ENCODE peak calls at places on chromosomes 11 and 22, in eight cellular contexts. One of them, this sample, is unnamed.

GRCh38 chr22:50209893-50210292 is 9.1 kb downstream of the SELENOO start:
- DNase-seq in HepG2: peak; percentile 47
- DNase-seq in neural progenitor cell: peak; percentile 65
- DNase-seq in HCT116: no peak
- DNase-seq in AG10803: peak; percentile 60
- DNase-seq in heart right ventricle: peak; percentile 58
- DNase-seq in BJ: no peak
- DNase-seq in A549: peak; percentile 58
- DNase-seq in this sample: peak; percentile 71

GRCh38 chr22:26481112-26481693 is 2.4 kb downstream of the HPS4 start:
- DNase-seq in HepG2: no peak
- DNase-seq in neural progenitor cell: no peak
- DNase-seq in HCT116: no peak
- DNase-seq in AG10803: no peak
- DNase-seq in heart right ventricle: no peak
- DNase-seq in BJ: no peak
- DNase-seq in A549: no peak
- DNase-seq in this sample: no peak

GRCh38 chr11:119832536-119832935 is 103.5 kb upstream of the NECTIN1 start:
- DNase-seq in HepG2: peak; percentile 11
- DNase-seq in neural progenitor cell: peak; percentile 36
- DNase-seq in HCT116: no peak
- DNase-seq in AG10803: peak; percentile 42
- DNase-seq in heart right ventricle: peak; percentile 13
- DNase-seq in BJ: no peak
- DNase-seq in A549: peak; percentile 8
- DNase-seq in this sample: no peak

GRCh38 chr11:64969209-64969608 is 2.7 kb downstream of the MAJIN start:
- DNase-seq in HepG2: no peak
- DNase-seq in neural progenitor cell: no peak
- DNase-seq in HCT116: no peak
- DNase-seq in AG10803: peak; percentile 9
- DNase-seq in heart right ventricle: no peak
- DNase-seq in BJ: no peak
- DNase-seq in A549: no peak
- DNase-seq in this sample: no peak

GRCh38 chr11:68312117-68312779 is at the start of gene LRP5:
- DNase-seq in HepG2: no peak
- DNase-seq in neural progenitor cell: peak; percentile 73
- DNase-seq in HCT116: no peak
- DNase-seq in AG10803: no peak
- DNase-seq in heart right ventricle: no peak
- DNase-seq in BJ: no peak
- DNase-seq in A549: no peak
- DNase-seq in this sample: no peak

GRCh38 chr11:62588966-62589637 is 2.2 kb downstream of the TUT1 start:
- DNase-seq in HepG2: no peak
- DNase-seq in neural progenitor cell: no peak
- DNase-seq in HCT116: no peak
- DNase-seq in AG10803: no peak
- DNase-seq in heart right ventricle: no peak
- DNase-seq in BJ: no peak
- DNase-seq in A549: no peak
- DNase-seq in this sample: no peak

GRCh38 chr11:79708319-79708928 is 267.6 kb upstream of the TENM4 start:
- DNase-seq in HepG2: peak; percentile 53
- DNase-seq in neural progenitor cell: peak; percentile 72
- DNase-seq in HCT116: no peak
- DNase-seq in AG10803: peak; percentile 26
- DNase-seq in heart right ventricle: peak; percentile 5
- DNase-seq in BJ: no peak
- DNase-seq in A549: peak; percentile 3
- DNase-seq in this sample: peak; percentile 35

GRCh38 chr11:87300640-87301381 is 263.1 kb downstream of the TMEM135 start:
- DNase-seq in HepG2: no peak
- DNase-seq in neural progenitor cell: no peak
- DNase-seq in HCT116: no peak
- DNase-seq in AG10803: no peak
- DNase-seq in heart right ventricle: no peak
- DNase-seq in BJ: no peak
- DNase-seq in A549: no peak
- DNase-seq in this sample: no peak

GRCh38 chr11:47615249-47615648 is 21.0 kb upstream of the C1QTNF4 start:
- DNase-seq in HepG2: no peak
- DNase-seq in neural progenitor cell: no peak
- DNase-seq in HCT116: no peak
- DNase-seq in AG10803: no peak
- DNase-seq in heart right ventricle: no peak
- DNase-seq in BJ: no peak
- DNase-seq in A549: no peak
- DNase-seq in this sample: no peak

GRCh38 chr11:67117176-67117575 is 1.9 kb upstream of the KDM2A start:
- DNase-seq in HepG2: no peak
- DNase-seq in neural progenitor cell: no peak
- DNase-seq in HCT116: no peak
- DNase-seq in AG10803: no peak
- DNase-seq in heart right ventricle: no peak
- DNase-seq in BJ: no peak
- DNase-seq in A549: no peak
- DNase-seq in this sample: no peak

GRCh38 chr11:98230678-98231077 is 790.1 kb upstream of the CNTN5 start:
- DNase-seq in HepG2: no peak
- DNase-seq in neural progenitor cell: no peak
- DNase-seq in HCT116: no peak
- DNase-seq in AG10803: no peak
- DNase-seq in heart right ventricle: no peak
- DNase-seq in BJ: no peak
- DNase-seq in A549: no peak
- DNase-seq in this sample: no peak

GRCh38 chr11:75583710-75584658 is 21.9 kb downstream of the SERPINH1 start:
- DNase-seq in HepG2: no peak
- DNase-seq in neural progenitor cell: peak; percentile 86
- DNase-seq in HCT116: no peak
- DNase-seq in AG10803: peak; percentile 76
- DNase-seq in heart right ventricle: peak; percentile 78
- DNase-seq in BJ: no peak
- DNase-seq in A549: no peak
- DNase-seq in this sample: peak; percentile 43

GRCh38 chr11:63505857-63506528 is at the start of gene LGALS12:
- DNase-seq in HepG2: no peak
- DNase-seq in neural progenitor cell: no peak
- DNase-seq in HCT116: no peak
- DNase-seq in AG10803: no peak
- DNase-seq in heart right ventricle: no peak
- DNase-seq in BJ: no peak
- DNase-seq in A549: no peak
- DNase-seq in this sample: no peak

GRCh38 chr11:125264091-125265022 is 99.8 kb downstream of the PKNOX2 start:
- DNase-seq in HepG2: no peak
- DNase-seq in neural progenitor cell: peak; percentile 26
- DNase-seq in HCT116: no peak
- DNase-seq in AG10803: no peak
- DNase-seq in heart right ventricle: no peak
- DNase-seq in BJ: no peak
- DNase-seq in A549: no peak
- DNase-seq in this sample: no peak

GRCh38 chr11:22433066-22433450 is 94.9 kb downstream of the SLC17A6 start:
- DNase-seq in HepG2: no peak
- DNase-seq in neural progenitor cell: no peak
- DNase-seq in HCT116: no peak
- DNase-seq in AG10803: peak; percentile 11
- DNase-seq in heart right ventricle: no peak
- DNase-seq in BJ: no peak
- DNase-seq in A549: no peak
- DNase-seq in this sample: no peak

GRCh38 chr11:6481924-6482275 is 599 bp downstream of the TIMM10B start:
- DNase-seq in HepG2: no peak
- DNase-seq in neural progenitor cell: no peak
- DNase-seq in HCT116: no peak
- DNase-seq in AG10803: no peak
- DNase-seq in heart right ventricle: no peak
- DNase-seq in BJ: no peak
- DNase-seq in A549: no peak
- DNase-seq in this sample: no peak

GRCh38 chr11:3203221-3204043 is 15.2 kb downstream of the MRGPRG start:
- DNase-seq in HepG2: no peak
- DNase-seq in neural progenitor cell: peak; percentile 84
- DNase-seq in HCT116: no peak
- DNase-seq in AG10803: no peak
- DNase-seq in heart right ventricle: no peak
- DNase-seq in BJ: no peak
- DNase-seq in A549: no peak
- DNase-seq in this sample: no peak
- TF ChIP-seq CTCF in HepG2: no peak
- TF ChIP-seq CTCF in neural progenitor cell: peak; percentile 19
- TF ChIP-seq CTCF in HCT116: no peak
- TF ChIP-seq CTCF in AG10803: no peak
- TF ChIP-seq CTCF in heart right ventricle: no peak
- TF ChIP-seq CTCF in BJ: no peak
- TF ChIP-seq CTCF in A549: no peak
- TF ChIP-seq CTCF in this sample: no peak

DNA sequence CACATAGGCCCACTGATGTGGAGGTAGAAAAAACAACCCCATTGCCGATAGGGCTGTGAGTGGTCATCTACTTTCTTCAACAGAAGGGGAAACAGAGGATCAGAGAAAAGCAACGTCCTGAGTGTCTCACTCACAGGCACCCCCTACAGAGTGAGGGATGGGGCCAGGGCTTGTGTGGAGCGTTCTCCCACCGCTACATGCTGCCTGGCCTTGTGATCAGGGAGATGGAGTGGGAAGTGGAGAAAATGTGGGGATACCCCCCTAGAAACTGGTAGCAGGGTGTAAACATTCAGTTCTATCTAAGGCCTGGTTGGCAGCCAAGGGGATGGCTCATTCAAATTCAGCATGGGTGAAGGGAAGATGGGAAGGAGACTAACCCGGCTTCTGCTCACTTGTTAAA is 73.0 kb upstream of the NAV2 start:
- DNase-seq in HepG2: no peak
- DNase-seq in neural progenitor cell: no peak
- DNase-seq in HCT116: no peak
- DNase-seq in AG10803: no peak
- DNase-seq in heart right ventricle: no peak
- DNase-seq in BJ: no peak
- DNase-seq in A549: no peak
- DNase-seq in this sample: no peak
- TF ChIP-seq CTCF in HepG2: no peak
- TF ChIP-seq CTCF in neural progenitor cell: no peak
- TF ChIP-seq CTCF in HCT116: no peak
- TF ChIP-seq CTCF in AG10803: no peak
- TF ChIP-seq CTCF in heart right ventricle: no peak
- TF ChIP-seq CTCF in BJ: no peak
- TF ChIP-seq CTCF in A549: no peak
- TF ChIP-seq CTCF in this sample: no peak

GRCh38 chr11:83252266-83252665 is 33.9 kb downstream of the CCDC90B start:
- DNase-seq in HepG2: no peak
- DNase-seq in neural progenitor cell: no peak
- DNase-seq in HCT116: no peak
- DNase-seq in AG10803: no peak
- DNase-seq in heart right ventricle: no peak
- DNase-seq in BJ: no peak
- DNase-seq in A549: no peak
- DNase-seq in this sample: no peak

GRCh38 chr11:83252941-83253340 is 33.2 kb downstream of the CCDC90B start:
- DNase-seq in HepG2: peak; percentile 90
- DNase-seq in neural progenitor cell: no peak
- DNase-seq in HCT116: no peak
- DNase-seq in AG10803: no peak
- DNase-seq in heart right ventricle: no peak
- DNase-seq in BJ: no peak
- DNase-seq in A549: no peak
- DNase-seq in this sample: no peak

GRCh38 chr11:83249445-83249844 is 36.7 kb downstream of the CCDC90B start:
- DNase-seq in HepG2: no peak
- DNase-seq in neural progenitor cell: no peak
- DNase-seq in HCT116: no peak
- DNase-seq in AG10803: no peak
- DNase-seq in heart right ventricle: no peak
- DNase-seq in BJ: no peak
- DNase-seq in A549: no peak
- DNase-seq in this sample: no peak

DNA sequence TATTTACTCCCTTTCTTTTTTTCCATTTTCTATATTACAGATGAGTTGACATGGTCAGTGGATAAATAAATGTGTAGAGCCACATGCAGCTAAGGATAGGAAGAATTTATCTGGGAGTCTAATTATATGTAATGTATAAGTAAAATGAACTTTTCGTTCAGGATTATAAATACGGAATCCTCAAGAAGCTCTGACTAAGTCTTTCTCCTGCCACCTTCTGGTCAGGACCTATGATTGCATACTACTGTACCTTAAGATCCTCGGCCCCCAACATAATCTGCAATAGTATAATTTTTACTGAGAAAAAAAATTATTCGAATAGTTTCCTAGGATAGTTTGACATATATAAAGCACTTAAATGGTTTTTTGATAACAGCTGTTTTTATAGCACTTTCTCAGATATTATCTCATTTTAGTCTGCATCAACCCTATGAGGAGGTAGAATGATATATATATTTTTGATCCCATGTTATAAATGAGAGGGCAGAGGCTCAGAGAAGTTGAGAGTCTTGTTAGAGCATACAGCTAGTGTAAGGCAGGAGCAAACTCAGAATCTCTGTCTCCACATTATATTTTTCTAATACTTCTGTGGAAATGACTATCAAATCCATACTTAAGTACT is 36.1 kb downstream of the CCDC90B start:
- DNase-seq in HepG2: peak; percentile 24
- DNase-seq in neural progenitor cell: peak; percentile 39
- DNase-seq in HCT116: peak; percentile 21
- DNase-seq in AG10803: peak; percentile 61
- DNase-seq in heart right ventricle: no peak
- DNase-seq in BJ: no peak
- DNase-seq in A549: peak; percentile 36
- DNase-seq in this sample: no peak
- TF ChIP-seq CTCF in HepG2: peak; percentile 54
- TF ChIP-seq CTCF in neural progenitor cell: peak; percentile 70
- TF ChIP-seq CTCF in HCT116: peak; percentile 64
- TF ChIP-seq CTCF in AG10803: peak; percentile 77
- TF ChIP-seq CTCF in heart right ventricle: peak; percentile 76
- TF ChIP-seq CTCF in BJ: peak; percentile 71
- TF ChIP-seq CTCF in A549: peak; percentile 77
- TF ChIP-seq CTCF in this sample: peak; percentile 78

DNA sequence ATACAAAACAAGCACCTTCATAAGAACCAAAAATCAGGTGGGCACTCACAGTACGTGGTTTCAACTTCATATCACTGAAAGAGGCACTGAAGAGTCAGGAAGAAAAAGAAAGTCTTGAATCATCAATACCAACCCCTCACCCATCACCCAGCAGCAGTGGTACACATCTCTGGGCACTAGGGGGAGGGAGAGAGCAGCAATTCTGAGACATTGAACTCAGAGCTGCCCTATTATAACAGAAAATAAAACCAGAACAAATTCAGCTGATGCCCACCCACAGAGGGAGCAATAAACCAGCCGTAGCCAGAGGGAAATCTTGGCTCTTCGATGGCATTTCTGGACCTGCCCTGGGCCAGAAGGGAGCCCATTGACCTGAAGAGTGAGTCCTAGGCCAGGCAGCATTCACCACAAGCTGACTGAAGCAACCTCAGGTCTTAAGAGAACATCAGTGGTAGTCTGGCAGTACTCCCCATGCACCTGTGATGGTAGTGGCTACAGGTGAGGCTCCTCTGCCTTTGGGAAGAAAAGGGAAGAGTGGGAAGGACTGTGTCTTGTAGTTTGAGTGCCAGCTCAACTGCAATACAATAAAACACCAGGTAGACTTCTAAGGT is 42.2 kb upstream of the FAM181B start:
- DNase-seq in HepG2: peak; percentile 42
- DNase-seq in neural progenitor cell: peak; percentile 59
- DNase-seq in HCT116: peak; percentile 36
- DNase-seq in AG10803: peak; percentile 42
- DNase-seq in heart right ventricle: no peak
- DNase-seq in BJ: no peak
- DNase-seq in A549: peak; percentile 42
- DNase-seq in this sample: peak; percentile 43
- TF ChIP-seq CTCF in HepG2: peak; percentile 82
- TF ChIP-seq CTCF in neural progenitor cell: peak; percentile 70
- TF ChIP-seq CTCF in HCT116: peak; percentile 89
- TF ChIP-seq CTCF in AG10803: peak; percentile 94
- TF ChIP-seq CTCF in heart right ventricle: peak; percentile 63
- TF ChIP-seq CTCF in BJ: peak; percentile 90
- TF ChIP-seq CTCF in A549: peak; percentile 54
- TF ChIP-seq CTCF in this sample: peak; percentile 63